ENCODE peak calls at places on chromosomes 13 and 19, in seven cellular contexts. U, E, M, Y, C, I and R are unnamed samples.

GRCh38 chr19:54576411-54576976 is 2.9 kb downstream of the LILRA2 start:
- DNase-seq in U (no peak), E (no peak), M (no peak), Y (no peak), C (peak), I (no peak), R (no peak)

GRCh38 chr13:93460005-93460404 is 233.4 kb downstream of the GPC6 start:
- DNase-seq in U (no peak), E (no peak), M (no peak), Y (no peak), C (no peak), I (no peak), R (no peak)

GRCh38 chr19:6564393-6564792 is 26.6 kb downstream of the CD70 start:
- DNase-seq in U (no peak), E (no peak), M (no peak), Y (peak), C (no peak), I (no peak), R (no peak)

GRCh38 chr13:114226088-114226487 is 8.6 kb upstream of the CDC16 start:
- DNase-seq in U (no peak), E (no peak), M (no peak), Y (no peak), C (no peak), I (no peak), R (no peak)

GRCh38 chr13:21171420-21171819 is 4.9 kb downstream of the SKA3 start:
- DNase-seq in U (no peak), E (no peak), M (no peak), Y (no peak), C (no peak), I (no peak), R (no peak)

GRCh38 chr19:13163609-13164364 is 13.6 kb downstream of the IER2 start:
- DNase-seq in U (peak), E (peak), M (no peak), Y (peak), C (peak), I (peak), R (peak)

GRCh38 chr13:23509781-23510543 is 60.2 kb upstream of the TNFRSF19 start:
- DNase-seq in U (no peak), E (no peak), M (no peak), Y (peak), C (no peak), I (no peak), R (no peak)

GRCh38 chr19:1938071-1938470 is 2.9 kb upstream of the CSNK1G2 start:
- DNase-seq in U (no peak), E (no peak), M (no peak), Y (no peak), C (no peak), I (no peak), R (peak)

GRCh38 chr19:5193192-5193591 is 147.4 kb downstream of the PTPRS start:
- DNase-seq in U (no peak), E (no peak), M (no peak), Y (no peak), C (peak), I (no peak), R (no peak)

GRCh38 chr19:6540918-6541689 is 10.3 kb downstream of the TNFSF9 start:
- DNase-seq in U (no peak), E (no peak), M (no peak), Y (no peak), C (no peak), I (no peak), R (no peak)

GRCh38 chr19:6663236-6664187 is 6.4 kb downstream of the TNFSF14 start:
- DNase-seq in U (no peak), E (no peak), M (no peak), Y (peak), C (no peak), I (no peak), R (no peak)

GRCh38 chr19:9857920-9858746 is 23.0 kb downstream of the PIN1 start:
- DNase-seq in U (no peak), E (no peak), M (no peak), Y (no peak), C (no peak), I (no peak), R (no peak)

GRCh38 chr13:67143544-67144115 is 86.5 kb downstream of the PCDH9 start:
- DNase-seq in U (no peak), E (no peak), M (no peak), Y (no peak), C (no peak), I (no peak), R (no peak)

GRCh38 chr13:47332149-47332548 is 435.3 kb upstream of the HTR2A start:
- DNase-seq in U (no peak), E (no peak), M (no peak), Y (peak), C (no peak), I (no peak), R (no peak)

GRCh38 chr13:79631260-79631659 is 150.3 kb downstream of the NDFIP2 start:
- DNase-seq in U (no peak), E (no peak), M (peak), Y (peak), C (no peak), I (no peak), R (no peak)

GRCh38 chr19:17777840-17778620 is 16.9 kb upstream of the B3GNT3 start:
- DNase-seq in U (no peak), E (peak), M (no peak), Y (peak), C (peak), I (peak), R (peak)

GRCh38 chr19:17772172-17772571 is 20.9 kb downstream of the FCHO1 start:
- DNase-seq in U (no peak), E (no peak), M (no peak), Y (peak), C (no peak), I (no peak), R (no peak)

GRCh38 chr19:17778621-17779280 is 16.2 kb upstream of the B3GNT3 start:
- DNase-seq in U (no peak), E (no peak), M (no peak), Y (no peak), C (peak), I (no peak), R (no peak)

GRCh38 chr19:17775991-17776803 is 18.7 kb upstream of the B3GNT3 start:
- DNase-seq in U (no peak), E (no peak), M (no peak), Y (no peak), C (no peak), I (no peak), R (no peak)

DNA sequence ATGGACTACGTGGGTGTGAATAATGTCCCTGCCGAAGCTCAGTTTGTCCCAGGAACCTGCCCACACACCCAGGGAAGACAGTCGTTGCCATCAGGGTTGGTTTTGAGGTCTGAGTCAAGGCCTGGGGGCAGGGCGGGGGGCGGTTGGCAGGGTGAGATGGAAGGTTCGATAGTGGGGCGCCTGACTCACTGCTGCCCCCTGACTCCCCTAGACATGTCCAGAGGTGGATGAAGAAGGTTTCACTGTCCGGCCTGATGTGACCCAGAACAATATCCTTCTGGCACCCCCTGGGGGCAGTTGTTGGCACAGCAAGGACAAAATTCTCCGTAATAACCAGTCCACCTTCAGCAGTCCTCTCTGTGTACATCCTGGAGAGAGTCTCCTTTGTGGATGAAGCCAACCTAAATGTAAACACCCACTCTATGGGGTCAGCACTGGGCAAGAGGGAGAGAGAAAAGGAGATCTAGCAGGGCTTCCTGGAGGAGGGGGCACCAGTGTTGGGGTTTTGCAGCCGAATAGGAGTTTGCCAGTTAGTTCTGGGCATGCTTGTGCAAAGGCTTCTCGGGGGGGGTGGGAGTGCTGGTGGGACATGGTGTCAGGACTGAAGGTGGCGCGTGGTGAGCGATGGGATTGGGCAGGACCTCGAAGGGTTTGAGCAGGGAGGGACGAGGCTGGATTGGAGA is 19.6 kb upstream of the B3GNT3 start:
- DNase-seq in U (no peak), E (no peak), M (no peak), Y (no peak), C (peak), I (peak), R (peak)
- TF ChIP-seq CTCF in U (peak), E (peak), M (peak), Y (peak), C (peak), I (peak), R (peak)

DNA sequence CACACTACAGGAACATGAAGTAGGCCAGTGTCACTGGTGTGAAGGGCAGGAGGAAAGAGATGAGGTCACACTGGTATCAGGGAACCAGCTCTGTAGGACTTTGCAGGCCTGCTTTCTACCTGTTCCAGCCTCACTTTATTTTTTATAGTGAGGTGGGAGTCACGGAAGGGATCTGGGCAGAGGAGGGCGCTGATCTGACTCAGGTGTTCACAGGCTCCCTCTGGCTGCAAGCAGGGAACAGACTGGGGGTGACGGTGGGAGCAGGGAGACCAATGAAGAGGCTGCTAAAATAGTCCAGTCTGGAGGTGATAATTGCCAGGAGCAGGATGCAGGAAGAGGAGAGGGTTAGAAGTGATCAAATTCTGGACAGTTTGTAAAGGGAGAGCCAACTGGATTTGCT is 2.8 kb downstream of the THAP8 start:
- DNase-seq in U (no peak), E (no peak), M (no peak), Y (peak), C (peak), I (no peak), R (peak)
- TF ChIP-seq CTCF in U (no peak), E (peak), M (no peak), Y (no peak), C (peak), I (no peak), R (peak)

GRCh38 chr19:3987619-3988371 is 2.5 kb upstream of the EEF2 start:
- DNase-seq in U (peak), E (peak), M (no peak), Y (peak), C (peak), I (peak), R (peak)
- TF ChIP-seq CTCF in U (peak), E (peak), M (peak), Y (peak), C (peak), I (peak), R (peak)

GRCh38 chr13:65881561-65882155 is 1348.5 kb downstream of the PCDH9 start:
- DNase-seq in U (no peak), E (no peak), M (no peak), Y (no peak), C (no peak), I (no peak), R (no peak)

GRCh38 chr13:65882810-65883209 is 1347.3 kb downstream of the PCDH9 start:
- DNase-seq in U (no peak), E (no peak), M (no peak), Y (no peak), C (no peak), I (no peak), R (no peak)
- TF ChIP-seq CTCF in U (no peak), E (peak), M (no peak), Y (no peak), C (peak), I (no peak), R (no peak)

GRCh38 chr19:48713041-48713863 is 6.3 kb downstream of the MAMSTR start:
- DNase-seq in U (no peak), E (no peak), M (no peak), Y (peak), C (peak), I (no peak), R (peak)
- TF ChIP-seq CTCF in U (no peak), E (peak), M (peak), Y (peak), C (peak), I (no peak), R (no peak)

GRCh38 chr13:50192272-50192813 is 177.1 kb downstream of the KCNRG start:
- DNase-seq in U (no peak), E (no peak), M (no peak), Y (no peak), C (no peak), I (no peak), R (no peak)

GRCh38 chr13:50187352-50188029 is 172.2 kb downstream of the KCNRG start:
- DNase-seq in U (no peak), E (no peak), M (no peak), Y (no peak), C (no peak), I (no peak), R (no peak)

GRCh38 chr13:50188696-50189095 is 173.5 kb downstream of the KCNRG start:
- DNase-seq in U (no peak), E (no peak), M (no peak), Y (no peak), C (no peak), I (no peak), R (no peak)

GRCh38 chr13:50191004-50191403 is 175.8 kb downstream of the KCNRG start:
- DNase-seq in U (no peak), E (no peak), M (no peak), Y (no peak), C (no peak), I (no peak), R (no peak)

GRCh38 chr13:50189450-50189849 is 174.2 kb downstream of the KCNRG start:
- DNase-seq in U (no peak), E (no peak), M (no peak), Y (no peak), C (no peak), I (no peak), R (no peak)
- TF ChIP-seq CTCF in U (no peak), E (no peak), M (no peak), Y (no peak), C (peak), I (no peak), R (peak)